ENCODE peak calls at places on chromosomes 7 and 10, in seven cellular contexts. N is CD8-positive, alpha-beta T cell; X is neural progenitor cell; H is WERI-Rb-1; K is nephron progenitor cell; L is heart right ventricle; T is fibroblast of pulmonary artery. E is an unnamed sample.
A peak's percentile ranks its signal among the peaks of the same experiment; 100 is the strongest.

GRCh38 chr7:82442492-82443043 is 1.0 kb downstream of the CACNA2D1 start:
- DNase-seq in N (no peak), X (peak; percentile 31), H (peak; percentile 32), K (peak; percentile 44), L (peak; percentile 11), T (peak; percentile 33), E (peak; percentile 39)

GRCh38 chr10:128064615-128065580 is 61.3 kb downstream of the MKI67 start:
- DNase-seq in N (peak; percentile 48), X (no peak), H (peak; percentile 22), K (no peak), L (peak; percentile 74), T (peak; percentile 81), E (no peak)

GRCh38 chr7:122305475-122306319 is 1.1 kb upstream of the FEZF1 start:
- DNase-seq in N (no peak), X (peak; percentile 79), H (peak; percentile 54), K (peak; percentile 60), L (no peak), T (peak; percentile 6), E (peak; percentile 58)

GRCh38 chr10:61628875-61629513 is 33.7 kb upstream of the CABCOCO1 start:
- DNase-seq in N (no peak), X (no peak), H (no peak), K (no peak), L (no peak), T (peak; percentile 96), E (no peak)

GRCh38 chr10:58266826-58267712 is 625 bp downstream of the IPMK start:
- DNase-seq in N (peak; percentile 10), X (peak; percentile 69), H (peak; percentile 50), K (peak; percentile 49), L (peak; percentile 60), T (peak; percentile 68), E (peak; percentile 42)

GRCh38 chr7:2493205-2493604 is 17.0 kb upstream of the GRIFIN start:
- DNase-seq in N (no peak), X (no peak), H (no peak), K (no peak), L (no peak), T (no peak), E (no peak)

GRCh38 chr10:125005312-125006187 is 63.6 kb downstream of the ZRANB1 start:
- DNase-seq in N (no peak), X (no peak), H (peak; percentile 4), K (no peak), L (no peak), T (no peak), E (no peak)

GRCh38 chr10:62817763-62818425 is 1.7 kb upstream of the EGR2 start:
- DNase-seq in N (peak; percentile 55), X (peak; percentile 94), H (peak; percentile 71), K (peak; percentile 79), L (peak; percentile 68), T (peak; percentile 78), E (peak; percentile 82)

GRCh38 chr10:114212153-114212552 is 26.9 kb upstream of the VWA2 start:
- DNase-seq in N (no peak), X (no peak), H (no peak), K (no peak), L (no peak), T (no peak), E (no peak)

GRCh38 chr10:70943249-70943648 is 54.9 kb upstream of the PCBD1 start:
- DNase-seq in N (no peak), X (no peak), H (peak; percentile 74), K (no peak), L (no peak), T (no peak), E (no peak)

GRCh38 chr10:99532687-99533495 is at the start of gene NKX2-3:
- DNase-seq in N (no peak), X (peak; percentile 92), H (peak; percentile 96), K (peak; percentile 84), L (peak; percentile 18), T (peak; percentile 33), E (peak; percentile 83)

GRCh38 chr7:44046321-44047061 is 2.0 kb downstream of the DBNL start:
- DNase-seq in N (no peak), X (no peak), H (no peak), K (no peak), L (no peak), T (no peak), E (no peak)

GRCh38 chr10:61662794-61663259 is at the start of gene CABCOCO1:
- DNase-seq in N (no peak), X (peak; percentile 94), H (peak; percentile 83), K (peak; percentile 88), L (peak; percentile 53), T (peak; percentile 59), E (peak; percentile 89)

GRCh38 chr10:11560076-11560709 is 51.3 kb downstream of the USP6NL start:
- DNase-seq in N (no peak), X (no peak), H (no peak), K (no peak), L (no peak), T (peak; percentile 34), E (no peak)

GRCh38 chr7:152590481-152590880 is 85.5 kb downstream of the XRCC2 start:
- DNase-seq in N (no peak), X (no peak), H (no peak), K (no peak), L (no peak), T (no peak), E (no peak)

GRCh38 chr10:378930-379704 is 243.9 kb downstream of the ZMYND11 start:
- DNase-seq in N (no peak), X (no peak), H (no peak), K (no peak), L (no peak), T (no peak), E (no peak)

GRCh38 chr10:30748152-30748845 is 118.7 kb upstream of the LYZL2 start:
- DNase-seq in N (no peak), X (no peak), H (no peak), K (no peak), L (no peak), T (no peak), E (no peak)

GRCh38 chr7:54615545-54615944 is 73.4 kb downstream of the VSTM2A start:
- DNase-seq in N (no peak), X (no peak), H (no peak), K (no peak), L (no peak), T (peak; percentile 10), E (no peak)

GRCh38 chr7:132771301-132771730 is 195.0 kb upstream of the PLXNA4 start:
- DNase-seq in N (peak; percentile 11), X (no peak), H (no peak), K (no peak), L (no peak), T (no peak), E (no peak)

GRCh38 chr7:90224204-90224603 is 12.7 kb downstream of the STEAP2 start:
- DNase-seq in N (no peak), X (peak; percentile 16), H (no peak), K (no peak), L (no peak), T (no peak), E (no peak)

GRCh38 chr7:45484094-45484493 is 90.1 kb upstream of the ADCY1 start:
- DNase-seq in N (no peak), X (no peak), H (peak; percentile 17), K (no peak), L (no peak), T (no peak), E (no peak)

GRCh38 chr10:84202349-84202748 is 8.0 kb downstream of the CDHR1 start:
- DNase-seq in N (no peak), X (no peak), H (no peak), K (no peak), L (no peak), T (no peak), E (no peak)
- TF ChIP-seq CTCF in N (no peak), X (peak; percentile 28), H (peak; percentile 11), K (no peak), L (no peak), T (no peak), E (no peak)

GRCh38 chr10:6990891-6991290 is 410.8 kb upstream of the PRKCQ start:
- DNase-seq in N (no peak), X (no peak), H (no peak), K (no peak), L (no peak), T (no peak), E (no peak)

GRCh38 chr10:6999232-6999925 is 411.5 kb downstream of the SFMBT2 start:
- DNase-seq in N (no peak), X (no peak), H (no peak), K (no peak), L (no peak), T (no peak), E (no peak)

GRCh38 chr10:6995339-6995738 is 415.3 kb upstream of the PRKCQ start:
- DNase-seq in N (no peak), X (no peak), H (no peak), K (no peak), L (no peak), T (peak; percentile 8), E (no peak)

GRCh38 chr10:7000063-7000462 is 410.8 kb downstream of the SFMBT2 start:
- DNase-seq in N (no peak), X (no peak), H (no peak), K (no peak), L (no peak), T (no peak), E (no peak)

DNA sequence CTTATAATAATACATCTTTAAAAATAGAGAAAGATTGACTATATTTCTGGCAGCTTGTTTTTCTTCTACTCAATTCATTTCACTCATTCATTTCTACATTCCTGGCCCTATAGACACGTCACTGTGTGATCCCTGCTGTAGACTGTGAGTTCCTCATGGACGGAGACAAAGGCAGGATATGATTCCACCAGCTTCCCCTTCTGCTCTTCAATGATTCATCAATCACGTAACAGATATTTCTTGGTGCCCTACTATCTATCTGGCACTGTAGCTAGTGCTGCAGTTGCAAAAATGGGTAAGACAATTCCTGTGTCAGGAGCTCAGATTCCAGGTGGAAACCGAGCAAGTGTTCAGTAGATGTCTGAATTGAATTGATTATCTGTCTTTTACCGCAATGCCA is 415.0 kb downstream of the SFMBT2 start:
- DNase-seq in N (no peak), X (no peak), H (no peak), K (no peak), L (no peak), T (peak; percentile 62), E (no peak)
- TF ChIP-seq CTCF in N (no peak), X (no peak), H (no peak), K (no peak), L (no peak), T (no peak), E (no peak)

GRCh38 chr10:34814228-34815173 is 595 bp downstream of the PARD3 start:
- DNase-seq in N (no peak), X (peak; percentile 80), H (peak; percentile 53), K (peak; percentile 75), L (peak; percentile 53), T (no peak), E (peak; percentile 59)
- TF ChIP-seq CTCF in N (no peak), X (no peak), H (no peak), K (no peak), L (no peak), T (no peak), E (no peak)

GRCh38 chr7:37201876-37202198 is 246.8 kb downstream of the ELMO1 start:
- DNase-seq in N (no peak), X (no peak), H (no peak), K (no peak), L (no peak), T (no peak), E (no peak)

GRCh38 chr7:37198188-37198905 is 250.3 kb downstream of the ELMO1 start:
- DNase-seq in N (no peak), X (no peak), H (no peak), K (no peak), L (no peak), T (no peak), E (no peak)

GRCh38 chr7:37201003-37201875 is 247.4 kb downstream of the ELMO1 start:
- DNase-seq in N (peak; percentile 9), X (peak; percentile 91), H (peak; percentile 77), K (peak; percentile 83), L (peak; percentile 81), T (peak; percentile 89), E (peak; percentile 85)

GRCh38 chr7:37196631-37197030 is 252.0 kb downstream of the ELMO1 start:
- DNase-seq in N (no peak), X (no peak), H (no peak), K (no peak), L (peak; percentile 49), T (no peak), E (no peak)

GRCh38 chr7:37198906-37199485 is 249.7 kb downstream of the ELMO1 start:
- DNase-seq in N (peak; percentile 64), X (peak; percentile 89), H (peak; percentile 79), K (peak; percentile 88), L (peak; percentile 82), T (peak; percentile 81), E (peak; percentile 90)
- TF ChIP-seq CTCF in N (peak; percentile 91), X (peak; percentile 97), H (peak; percentile 78), K (peak; percentile 87), L (peak; percentile 86), T (peak; percentile 94), E (peak; percentile 96)